ENCODE peak calls at places on chromosomes 5 and 9, in four cellular contexts. E, Q, I and M are unnamed samples.

GRCh38 chr5:151086905-151087360 is 6.1 kb upstream of the TNIP1 start:
- DNase-seq in E (no peak), I (no peak), Q (no peak), M (no peak)

GRCh38 chr9:124769451-124770358 is 1.4 kb downstream of the NR6A1 start:
- DNase-seq in I (no peak), Q (peak; percentile 51), E (peak; percentile 49), M (peak; percentile 52)

GRCh38 chr5:177330991-177331837 is 19.5 kb upstream of the MXD3 start:
- DNase-seq in I (no peak), E (no peak), Q (no peak), M (no peak)

GRCh38 chr5:75690669-75691068 is 26.6 kb downstream of the POC5 start:
- DNase-seq in E (no peak), Q (no peak), I (no peak), M (no peak)

GRCh38 chr5:61275841-61276240 is 56.2 kb upstream of the ZSWIM6 start:
- DNase-seq in Q (no peak), E (no peak), I (no peak), M (no peak)

GRCh38 chr9:8660383-8660782 is 860.8 kb upstream of the DMAC1 start:
- DNase-seq in E (no peak), Q (no peak), I (no peak), M (no peak)

GRCh38 chr5:172835246-172836030 is 1.4 kb downstream of the ERGIC1 start:
- DNase-seq in Q (no peak), E (no peak), I (no peak), M (no peak)

GRCh38 chr5:151451626-151452520 is 4.5 kb downstream of the SLC36A1 start:
- DNase-seq in Q (peak; percentile 83), E (peak; percentile 27), I (peak; percentile 23), M (no peak)

GRCh38 chr9:37374892-37375291 is 47.6 kb upstream of the GRHPR start:
- DNase-seq in I (peak; percentile 40), E (no peak), Q (no peak), M (no peak)

GRCh38 chr5:15117691-15118090 is 246.1 kb upstream of the ANKH start:
- DNase-seq in Q (no peak), E (no peak), I (no peak), M (no peak)

GRCh38 chr9:72132052-72132451 is 17.2 kb upstream of the GDA start:
- DNase-seq in E (no peak), Q (no peak), I (no peak), M (no peak)

GRCh38 chr5:149561848-149562247 is 10.6 kb upstream of the CSNK1A1 start:
- DNase-seq in E (peak; percentile 36), Q (peak; percentile 36), I (no peak), M (no peak)

GRCh38 chr9:33939924-33940874 is 108.5 kb downstream of the UBAP2 start:
- DNase-seq in E (no peak), Q (peak; percentile 98), I (no peak), M (no peak)

GRCh38 chr9:21576331-21577189 is 94.4 kb upstream of the IFNE start:
- DNase-seq in I (peak; percentile 20), E (no peak), Q (peak; percentile 12), M (no peak)

GRCh38 chr9:115672477-115673316 is 480.9 kb upstream of the PAPPA start:
- DNase-seq in E (no peak), Q (peak; percentile 1), I (no peak), M (no peak)

GRCh38 chr5:61263072-61263471 is 69.0 kb upstream of the ZSWIM6 start:
- DNase-seq in E (no peak), Q (no peak), I (no peak), M (no peak)

GRCh38 chr9:114371986-114372917 is 15.5 kb downstream of the AKNA start:
- DNase-seq in I (no peak), E (no peak), Q (no peak), M (no peak)

GRCh38 chr5:34789639-34790038 is 49.3 kb upstream of the TTC23L start:
- DNase-seq in Q (no peak), E (no peak), I (no peak), M (no peak)

GRCh38 chr9:105712773-105713172 is 18.4 kb downstream of the TMEM38B start:
- DNase-seq in I (no peak), E (no peak), Q (no peak), M (no peak)

GRCh38 chr5:115424446-115424845 is 120.1 kb downstream of the FEM1C start:
- DNase-seq in I (no peak), E (no peak), Q (no peak), M (no peak)

GRCh38 chr9:136645903-136646754 is 16.6 kb upstream of the EGFL7 start:
- DNase-seq in E (peak; percentile 84), Q (peak; percentile 24), I (no peak), M (no peak)

GRCh38 chr5:124180523-124181461 is 565.6 kb downstream of the ZNF608 start:
- DNase-seq in I (no peak), E (no peak), Q (no peak), M (no peak)

GRCh38 chr5:77645158-77645994 is 6.9 kb upstream of the OTP start:
- DNase-seq in Q (peak; percentile 13), E (peak; percentile 90), I (no peak), M (peak; percentile 69)

GRCh38 chr5:78930742-78931141 is 54.4 kb downstream of the ARSB start:
- DNase-seq in E (no peak), Q (no peak), I (no peak), M (no peak)

GRCh38 chr5:154401355-154401754 is 44.4 kb upstream of the SAP30L start:
- DNase-seq in I (no peak), E (no peak), Q (no peak), M (no peak)

GRCh38 chr9:16575878-16576245 is 294.6 kb downstream of the BNC2 start:
- DNase-seq in I (no peak), E (no peak), Q (no peak), M (no peak)

GRCh38 chr9:16575142-16575877 is 295.2 kb downstream of the BNC2 start:
- DNase-seq in Q (no peak), I (no peak), E (no peak), M (no peak)

GRCh38 chr9:16572005-16572727 is 298.3 kb downstream of the BNC2 start:
- DNase-seq in Q (no peak), I (no peak), E (no peak), M (no peak)

GRCh38 chr9:16571127-16571848 is 299.2 kb downstream of the BNC2 start:
- DNase-seq in E (no peak), Q (no peak), I (no peak), M (no peak)
- TF ChIP-seq SP1 in E (no peak), Q (no peak), I (no peak), M (no peak)

GRCh38 chr9:128004011-128004604 is 23.3 kb upstream of the EEIG1 start:
- DNase-seq in E (peak; percentile 61), Q (no peak), I (no peak), M (no peak)

GRCh38 chr9:128007566-128008138 is 26.9 kb upstream of the EEIG1 start:
- DNase-seq in Q (peak; percentile 45), E (peak; percentile 55), I (peak; percentile 66), M (no peak)

GRCh38 chr9:128008171-128008570 is 27.4 kb upstream of the EEIG1 start:
- DNase-seq in I (no peak), Q (no peak), E (no peak), M (no peak)

GRCh38 chr9:128006360-128007024 is 25.7 kb upstream of the EEIG1 start:
- DNase-seq in E (no peak), Q (no peak), I (no peak), M (no peak)

GRCh38 chr9:128005938-128006337 is 25.1 kb upstream of the EEIG1 start:
- DNase-seq in I (no peak), Q (peak; percentile 56), E (no peak), M (no peak)
- TF ChIP-seq ETV6 in I (no peak), Q (no peak), E (no peak), M (no peak)

GRCh38 chr5:122144236-122144635 is 14.9 kb downstream of the ZNF474 start:
- DNase-seq in I (no peak), E (no peak), Q (no peak), M (no peak)

GRCh38 chr5:122145906-122146305 is 16.6 kb downstream of the ZNF474 start:
- DNase-seq in Q (no peak), E (no peak), I (no peak), M (no peak)

GRCh38 chr5:122141751-122142150 is 12.4 kb downstream of the ZNF474 start:
- DNase-seq in Q (no peak), I (no peak), E (no peak), M (no peak)

GRCh38 chr5:122140900-122141299 is 11.6 kb downstream of the ZNF474 start:
- DNase-seq in Q (no peak), I (no peak), E (no peak), M (no peak)

GRCh38 chr5:122142480-122142879 is 13.1 kb downstream of the ZNF474 start:
- DNase-seq in E (no peak), I (no peak), Q (no peak), M (no peak)
- TF ChIP-seq SP1 in E (no peak), I (no peak), Q (no peak), M (no peak)

GRCh38 chr5:87116821-87117512 is 150.7 kb upstream of the RASA1 start:
- DNase-seq in E (peak; percentile 26), Q (no peak), I (peak; percentile 89), M (no peak)
- TF ChIP-seq ETV6 in E (no peak), Q (no peak), I (peak; percentile 90), M (no peak)

GRCh38 chr9:97940707-97941106 is 2.7 kb upstream of the HEMGN start:
- DNase-seq in I (no peak), Q (no peak), E (peak; percentile 19), M (no peak)
- TF ChIP-seq SP1 in I (no peak), Q (no peak), E (no peak), M (no peak)